ENCODE peak calls at places on chromosome 4, in eight cellular contexts. One of them, this sample, is unnamed.

GRCh38 chr4:73916172-73916925 is 47.2 kb downstream of the CXCL1 start:
- DNase-seq in GM12878: no peak
- DNase-seq in SK-N-SH: no peak
- DNase-seq in HL-60: no peak
- DNase-seq in GM12891: no peak
- DNase-seq in spleen: no peak
- DNase-seq in H1: no peak
- DNase-seq in sigmoid colon: no peak
- DNase-seq in this sample: no peak

GRCh38 chr4:108751321-108751720 is 11.5 kb downstream of the ETNPPL start:
- DNase-seq in spleen: no peak
- DNase-seq in sigmoid colon: no peak
- DNase-seq in HL-60: no peak
- DNase-seq in GM12891: no peak
- DNase-seq in H1: no peak
- DNase-seq in GM12878: no peak
- DNase-seq in SK-N-SH: no peak
- DNase-seq in this sample: no peak

GRCh38 chr4:143667461-143667860 is 33.0 kb downstream of the FREM3 start:
- DNase-seq in GM12891: no peak
- DNase-seq in SK-N-SH: peak; percentile 9
- DNase-seq in GM12878: no peak
- DNase-seq in H1: no peak
- DNase-seq in sigmoid colon: peak; percentile 68
- DNase-seq in HL-60: no peak
- DNase-seq in spleen: no peak
- DNase-seq in this sample: no peak

GRCh38 chr4:118586357-118586790 is 98.8 kb upstream of the METTL14 start:
- DNase-seq in sigmoid colon: peak; percentile 77
- DNase-seq in GM12891: no peak
- DNase-seq in HL-60: no peak
- DNase-seq in GM12878: no peak
- DNase-seq in spleen: no peak
- DNase-seq in SK-N-SH: no peak
- DNase-seq in H1: no peak
- DNase-seq in this sample: no peak

GRCh38 chr4:6460876-6461275 is 11.5 kb downstream of the PPP2R2C start:
- DNase-seq in GM12891: no peak
- DNase-seq in spleen: peak; percentile 46
- DNase-seq in GM12878: no peak
- DNase-seq in H1: no peak
- DNase-seq in HL-60: no peak
- DNase-seq in sigmoid colon: peak; percentile 37
- DNase-seq in SK-N-SH: no peak
- DNase-seq in this sample: no peak

GRCh38 chr4:172099376-172099775 is 286.2 kb downstream of the GALNTL6 start:
- DNase-seq in sigmoid colon: no peak
- DNase-seq in H1: no peak
- DNase-seq in spleen: no peak
- DNase-seq in GM12878: no peak
- DNase-seq in GM12891: no peak
- DNase-seq in SK-N-SH: no peak
- DNase-seq in HL-60: no peak
- DNase-seq in this sample: no peak

GRCh38 chr4:113383111-113383785 is 333.8 kb downstream of the ANK2 start:
- DNase-seq in HL-60: no peak
- DNase-seq in sigmoid colon: no peak
- DNase-seq in GM12891: no peak
- DNase-seq in spleen: no peak
- DNase-seq in SK-N-SH: no peak
- DNase-seq in GM12878: no peak
- DNase-seq in H1: no peak
- DNase-seq in this sample: no peak

GRCh38 chr4:16772366-16772850 is 126.0 kb downstream of the LDB2 start:
- DNase-seq in GM12891: no peak
- DNase-seq in HL-60: no peak
- DNase-seq in GM12878: no peak
- DNase-seq in spleen: no peak
- DNase-seq in H1: no peak
- DNase-seq in SK-N-SH: no peak
- DNase-seq in sigmoid colon: no peak
- DNase-seq in this sample: no peak

GRCh38 chr4:107247738-107248137 is 211.6 kb upstream of the DKK2 start:
- DNase-seq in GM12891: no peak
- DNase-seq in GM12878: no peak
- DNase-seq in H1: no peak
- DNase-seq in HL-60: no peak
- DNase-seq in spleen: no peak
- DNase-seq in sigmoid colon: peak; percentile 81
- DNase-seq in SK-N-SH: no peak
- DNase-seq in this sample: no peak

GRCh38 chr4:153564630-153565525 is 98.7 kb downstream of the TMEM131L start:
- DNase-seq in GM12891: no peak
- DNase-seq in spleen: no peak
- DNase-seq in HL-60: no peak
- DNase-seq in H1: no peak
- DNase-seq in sigmoid colon: no peak
- DNase-seq in SK-N-SH: no peak
- DNase-seq in GM12878: no peak
- DNase-seq in this sample: peak; percentile 53

GRCh38 chr4:174523003-174523693 is 860 bp upstream of the HPGD start:
- DNase-seq in sigmoid colon: no peak
- DNase-seq in SK-N-SH: no peak
- DNase-seq in GM12878: no peak
- DNase-seq in GM12891: no peak
- DNase-seq in spleen: no peak
- DNase-seq in H1: no peak
- DNase-seq in HL-60: no peak
- DNase-seq in this sample: no peak

GRCh38 chr4:40848251-40848650 is 98.5 kb downstream of the NSUN7 start:
- DNase-seq in HL-60: no peak
- DNase-seq in SK-N-SH: no peak
- DNase-seq in spleen: no peak
- DNase-seq in GM12891: no peak
- DNase-seq in GM12878: no peak
- DNase-seq in sigmoid colon: peak; percentile 25
- DNase-seq in H1: no peak
- DNase-seq in this sample: no peak

GRCh38 chr4:106763044-106763443 is 273.1 kb downstream of the DKK2 start:
- DNase-seq in SK-N-SH: no peak
- DNase-seq in HL-60: no peak
- DNase-seq in GM12891: no peak
- DNase-seq in sigmoid colon: peak; percentile 68
- DNase-seq in spleen: no peak
- DNase-seq in H1: no peak
- DNase-seq in GM12878: no peak
- DNase-seq in this sample: no peak

GRCh38 chr4:101019941-101020401 is 327.4 kb downstream of the PPP3CA start:
- DNase-seq in GM12878: peak; percentile 45
- DNase-seq in sigmoid colon: no peak
- DNase-seq in spleen: no peak
- DNase-seq in GM12891: no peak
- DNase-seq in HL-60: no peak
- DNase-seq in H1: no peak
- DNase-seq in SK-N-SH: no peak
- DNase-seq in this sample: no peak

GRCh38 chr4:123501733-123502132 is 105.1 kb downstream of the SPRY1 start:
- DNase-seq in HL-60: no peak
- DNase-seq in SK-N-SH: no peak
- DNase-seq in spleen: no peak
- DNase-seq in H1: no peak
- DNase-seq in GM12878: no peak
- DNase-seq in GM12891: no peak
- DNase-seq in sigmoid colon: no peak
- DNase-seq in this sample: no peak

GRCh38 chr4:123495530-123495929 is 98.9 kb downstream of the SPRY1 start:
- DNase-seq in SK-N-SH: no peak
- DNase-seq in GM12878: no peak
- DNase-seq in spleen: no peak
- DNase-seq in sigmoid colon: no peak
- DNase-seq in H1: no peak
- DNase-seq in HL-60: no peak
- DNase-seq in GM12891: no peak
- DNase-seq in this sample: no peak

DNA sequence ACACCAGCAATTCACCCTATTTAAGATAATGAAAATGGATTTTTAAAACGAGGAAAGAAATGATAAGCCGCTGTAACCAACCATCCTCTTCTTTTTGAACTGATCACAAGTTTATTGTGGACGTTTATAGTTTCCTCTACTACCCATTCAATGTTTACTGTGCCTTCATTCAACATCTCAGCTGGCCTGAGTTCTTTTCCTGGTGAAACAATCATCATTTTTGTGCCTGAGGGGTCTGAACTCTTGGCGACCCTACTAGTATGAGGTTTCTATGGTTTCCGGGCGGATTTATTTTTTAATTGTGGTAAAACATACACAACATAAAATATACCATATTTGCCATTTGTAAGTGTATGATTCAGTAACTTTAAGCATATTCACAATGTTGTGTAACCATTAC is 100.7 kb downstream of the SPRY1 start:
- DNase-seq in SK-N-SH: no peak
- DNase-seq in H1: no peak
- DNase-seq in HL-60: no peak
- DNase-seq in GM12878: no peak
- DNase-seq in spleen: no peak
- DNase-seq in GM12891: no peak
- DNase-seq in sigmoid colon: no peak
- DNase-seq in this sample: no peak
- TF ChIP-seq POLR2AphosphoS5 in SK-N-SH: no peak
- TF ChIP-seq POLR2AphosphoS5 in H1: no peak
- TF ChIP-seq POLR2AphosphoS5 in HL-60: no peak
- TF ChIP-seq POLR2AphosphoS5 in GM12878: no peak
- TF ChIP-seq POLR2AphosphoS5 in spleen: no peak
- TF ChIP-seq POLR2AphosphoS5 in GM12891: no peak
- TF ChIP-seq POLR2AphosphoS5 in sigmoid colon: no peak
- TF ChIP-seq POLR2AphosphoS5 in this sample: no peak

DNA sequence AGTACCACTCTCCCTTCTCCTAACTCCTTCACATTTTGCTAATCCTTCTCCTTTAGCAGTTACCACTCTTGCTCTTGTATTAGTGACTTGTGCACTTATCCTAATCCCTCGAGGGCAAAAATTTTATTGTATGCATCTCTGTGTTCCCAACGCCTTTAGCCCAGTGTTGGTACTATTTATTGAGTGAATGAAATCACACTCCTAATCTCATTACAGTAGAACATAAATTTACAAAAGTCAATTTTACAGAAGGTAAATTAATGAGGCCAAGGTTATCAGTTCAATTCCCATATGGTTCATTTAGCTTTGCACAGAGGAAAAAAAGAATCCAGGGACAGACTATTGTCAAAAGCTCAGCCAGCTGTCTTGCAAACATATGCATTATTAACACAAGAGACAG is 178.4 kb downstream of the NR3C2 start:
- DNase-seq in sigmoid colon: no peak
- DNase-seq in SK-N-SH: no peak
- DNase-seq in H1: no peak
- DNase-seq in spleen: no peak
- DNase-seq in GM12878: no peak
- DNase-seq in HL-60: no peak
- DNase-seq in GM12891: no peak
- DNase-seq in this sample: no peak
- TF ChIP-seq POLR2AphosphoS5 in sigmoid colon: no peak
- TF ChIP-seq POLR2AphosphoS5 in SK-N-SH: no peak
- TF ChIP-seq POLR2AphosphoS5 in H1: no peak
- TF ChIP-seq POLR2AphosphoS5 in spleen: no peak
- TF ChIP-seq POLR2AphosphoS5 in GM12878: no peak
- TF ChIP-seq POLR2AphosphoS5 in HL-60: no peak
- TF ChIP-seq POLR2AphosphoS5 in GM12891: no peak
- TF ChIP-seq POLR2AphosphoS5 in this sample: no peak

GRCh38 chr4:87122252-87122651 is 98.2 kb downstream of the KLHL8 start:
- DNase-seq in sigmoid colon: peak; percentile 80
- DNase-seq in H1: no peak
- DNase-seq in SK-N-SH: no peak
- DNase-seq in HL-60: no peak
- DNase-seq in GM12878: no peak
- DNase-seq in GM12891: no peak
- DNase-seq in spleen: no peak
- DNase-seq in this sample: no peak

GRCh38 chr4:87118826-87119225 is 101.6 kb downstream of the KLHL8 start:
- DNase-seq in GM12878: no peak
- DNase-seq in sigmoid colon: no peak
- DNase-seq in GM12891: no peak
- DNase-seq in HL-60: no peak
- DNase-seq in SK-N-SH: peak; percentile 31
- DNase-seq in H1: no peak
- DNase-seq in spleen: no peak
- DNase-seq in this sample: no peak

GRCh38 chr4:87119965-87120364 is 100.5 kb downstream of the KLHL8 start:
- DNase-seq in GM12878: peak; percentile 19
- DNase-seq in GM12891: no peak
- DNase-seq in SK-N-SH: no peak
- DNase-seq in H1: no peak
- DNase-seq in spleen: no peak
- DNase-seq in HL-60: no peak
- DNase-seq in sigmoid colon: no peak
- DNase-seq in this sample: no peak

GRCh38 chr4:87121332-87122065 is 98.9 kb downstream of the KLHL8 start:
- DNase-seq in SK-N-SH: no peak
- DNase-seq in HL-60: no peak
- DNase-seq in sigmoid colon: no peak
- DNase-seq in H1: no peak
- DNase-seq in GM12878: no peak
- DNase-seq in spleen: no peak
- DNase-seq in GM12891: no peak
- DNase-seq in this sample: no peak

DNA sequence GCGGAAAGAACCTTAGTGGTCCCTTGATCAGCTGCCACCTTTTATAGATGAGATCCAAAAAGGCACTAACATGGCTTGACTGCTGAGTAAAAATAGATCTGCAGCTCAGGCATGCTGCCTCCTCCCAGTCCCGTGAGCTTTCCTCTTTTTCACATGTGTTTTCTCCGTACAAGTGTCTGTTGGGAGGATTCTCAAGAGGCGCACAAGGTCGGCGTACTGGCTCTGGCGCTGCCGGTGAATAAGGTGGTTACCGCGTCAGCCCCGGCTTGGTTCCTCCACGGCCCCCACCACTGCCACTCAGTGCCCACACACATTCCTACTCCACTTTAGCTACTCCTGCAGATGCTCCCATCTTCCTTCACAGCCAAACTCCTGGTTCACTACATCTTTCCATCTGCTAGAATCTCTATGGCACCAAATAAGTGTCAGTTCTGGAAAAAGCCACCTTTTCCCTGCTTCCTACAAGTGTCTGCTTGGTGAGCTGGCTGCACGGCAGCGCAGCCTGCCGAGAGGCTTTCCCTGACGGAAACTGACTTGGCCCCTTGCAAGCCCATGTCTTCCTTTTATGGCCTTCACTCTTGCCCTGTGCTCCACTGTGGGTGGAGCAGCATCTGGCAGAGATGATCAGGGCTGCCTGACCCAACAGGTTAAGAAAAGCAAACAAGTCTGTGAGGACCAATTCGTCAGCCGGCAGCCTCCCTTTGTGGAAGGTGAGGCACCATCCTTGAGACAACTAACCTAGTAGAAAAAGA is 99.8 kb downstream of the KLHL8 start:
- DNase-seq in spleen: no peak
- DNase-seq in H1: no peak
- DNase-seq in HL-60: no peak
- DNase-seq in sigmoid colon: peak; percentile 88
- DNase-seq in SK-N-SH: no peak
- DNase-seq in GM12891: no peak
- DNase-seq in GM12878: no peak
- DNase-seq in this sample: no peak
- TF ChIP-seq POLR2AphosphoS5 in spleen: peak; percentile 44
- TF ChIP-seq POLR2AphosphoS5 in H1: no peak
- TF ChIP-seq POLR2AphosphoS5 in HL-60: no peak
- TF ChIP-seq POLR2AphosphoS5 in sigmoid colon: peak; percentile 70
- TF ChIP-seq POLR2AphosphoS5 in SK-N-SH: no peak
- TF ChIP-seq POLR2AphosphoS5 in GM12891: no peak
- TF ChIP-seq POLR2AphosphoS5 in GM12878: peak; percentile 44
- TF ChIP-seq POLR2AphosphoS5 in this sample: peak; percentile 81

GRCh38 chr4:76090241-76090691 is 15.8 kb downstream of the ART3 start:
- DNase-seq in sigmoid colon: no peak
- DNase-seq in SK-N-SH: peak; percentile 45
- DNase-seq in GM12891: no peak
- DNase-seq in spleen: no peak
- DNase-seq in H1: no peak
- DNase-seq in GM12878: no peak
- DNase-seq in HL-60: peak; percentile 95
- DNase-seq in this sample: no peak
- TF ChIP-seq POLR2AphosphoS5 in sigmoid colon: peak; percentile 17
- TF ChIP-seq POLR2AphosphoS5 in SK-N-SH: no peak
- TF ChIP-seq POLR2AphosphoS5 in GM12891: no peak
- TF ChIP-seq POLR2AphosphoS5 in spleen: peak; percentile 64
- TF ChIP-seq POLR2AphosphoS5 in H1: no peak
- TF ChIP-seq POLR2AphosphoS5 in GM12878: no peak
- TF ChIP-seq POLR2AphosphoS5 in HL-60: peak; percentile 43
- TF ChIP-seq POLR2AphosphoS5 in this sample: no peak